ENCODE peak calls at places on chromosomes 4 and X, in five cellular contexts. One of them, this sample, is unnamed.

GRCh38 chrX:37755073-37755472 is 24.8 kb upstream of the CYBB start:
- DNase-seq in tibial artery: no peak
- DNase-seq in right lobe of liver: no peak
- DNase-seq in fibroblast of the aortic adventitia: no peak
- DNase-seq in Caco-2: no peak
- DNase-seq in this sample: peak; percentile 79

GRCh38 chrX:73841337-73841736 is 278.3 kb downstream of the CHIC1 start:
- DNase-seq in tibial artery: no peak
- DNase-seq in right lobe of liver: no peak
- DNase-seq in fibroblast of the aortic adventitia: no peak
- DNase-seq in Caco-2: no peak
- DNase-seq in this sample: no peak

GRCh38 chr4:184792334-184792733 is 33.4 kb downstream of the ACSL1 start:
- DNase-seq in tibial artery: no peak
- DNase-seq in right lobe of liver: no peak
- DNase-seq in fibroblast of the aortic adventitia: no peak
- DNase-seq in Caco-2: no peak
- DNase-seq in this sample: no peak

GRCh38 chr4:68466751-68467150 is 19.5 kb downstream of the TMPRSS11E start:
- DNase-seq in tibial artery: no peak
- DNase-seq in right lobe of liver: no peak
- DNase-seq in fibroblast of the aortic adventitia: peak; percentile 4
- DNase-seq in Caco-2: no peak
- DNase-seq in this sample: no peak

GRCh38 chr4:92304636-92305035 is 870 bp downstream of the GRID2 start:
- DNase-seq in tibial artery: no peak
- DNase-seq in right lobe of liver: no peak
- DNase-seq in fibroblast of the aortic adventitia: no peak
- DNase-seq in Caco-2: no peak
- DNase-seq in this sample: no peak

GRCh38 chr4:148021706-148022105 is 289.8 kb downstream of the ARHGAP10 start:
- DNase-seq in tibial artery: no peak
- DNase-seq in right lobe of liver: no peak
- DNase-seq in fibroblast of the aortic adventitia: peak; percentile 49
- DNase-seq in Caco-2: no peak
- DNase-seq in this sample: no peak

GRCh38 chr4:155666701-155667537 is at the start of gene GUCY1A1:
- DNase-seq in tibial artery: peak; percentile 74
- DNase-seq in right lobe of liver: peak; percentile 60
- DNase-seq in fibroblast of the aortic adventitia: peak; percentile 8
- DNase-seq in Caco-2: no peak
- DNase-seq in this sample: peak; percentile 78

GRCh38 chr4:8696369-8697127 is 104.0 kb downstream of the CPZ start:
- DNase-seq in tibial artery: peak; percentile 60
- DNase-seq in right lobe of liver: peak; percentile 8
- DNase-seq in fibroblast of the aortic adventitia: no peak
- DNase-seq in Caco-2: no peak
- DNase-seq in this sample: no peak

GRCh38 chr4:20687894-20688293 is 12.4 kb upstream of the PACRGL start:
- DNase-seq in tibial artery: no peak
- DNase-seq in right lobe of liver: no peak
- DNase-seq in fibroblast of the aortic adventitia: peak; percentile 89
- DNase-seq in Caco-2: no peak
- DNase-seq in this sample: no peak

GRCh38 chr4:142567199-142567598 is 278.9 kb downstream of the INPP4B start:
- DNase-seq in tibial artery: no peak
- DNase-seq in right lobe of liver: no peak
- DNase-seq in fibroblast of the aortic adventitia: no peak
- DNase-seq in Caco-2: peak; percentile 45
- DNase-seq in this sample: peak; percentile 26

GRCh38 chrX:22041931-22042530 is 9.9 kb downstream of the PHEX start:
- DNase-seq in tibial artery: no peak
- DNase-seq in right lobe of liver: no peak
- DNase-seq in fibroblast of the aortic adventitia: no peak
- DNase-seq in Caco-2: no peak
- DNase-seq in this sample: no peak

GRCh38 chrX:76555816-76556215 is 128.3 kb downstream of the MAGEE1 start:
- DNase-seq in tibial artery: no peak
- DNase-seq in right lobe of liver: no peak
- DNase-seq in fibroblast of the aortic adventitia: peak; percentile 63
- DNase-seq in Caco-2: peak; percentile 14
- DNase-seq in this sample: peak; percentile 58

GRCh38 chrX:31969714-31970113 is 897.9 kb upstream of the FTHL17 start:
- DNase-seq in tibial artery: no peak
- DNase-seq in right lobe of liver: no peak
- DNase-seq in fibroblast of the aortic adventitia: no peak
- DNase-seq in Caco-2: no peak
- DNase-seq in this sample: no peak

GRCh38 chrX:150902434-150903109 is 4.1 kb upstream of the CD99L2 start:
- DNase-seq in tibial artery: no peak
- DNase-seq in right lobe of liver: no peak
- DNase-seq in fibroblast of the aortic adventitia: no peak
- DNase-seq in Caco-2: no peak
- DNase-seq in this sample: no peak

GRCh38 chrX:150363561-150364346 is 637 bp downstream of the MAMLD1 start:
- DNase-seq in tibial artery: peak; percentile 72
- DNase-seq in right lobe of liver: peak; percentile 44
- DNase-seq in fibroblast of the aortic adventitia: peak; percentile 30
- DNase-seq in Caco-2: no peak
- DNase-seq in this sample: no peak

GRCh38 chrX:94493405-94493804 is 819.4 kb downstream of the FAM133A start:
- DNase-seq in tibial artery: no peak
- DNase-seq in right lobe of liver: no peak
- DNase-seq in fibroblast of the aortic adventitia: no peak
- DNase-seq in Caco-2: no peak
- DNase-seq in this sample: no peak

DNA sequence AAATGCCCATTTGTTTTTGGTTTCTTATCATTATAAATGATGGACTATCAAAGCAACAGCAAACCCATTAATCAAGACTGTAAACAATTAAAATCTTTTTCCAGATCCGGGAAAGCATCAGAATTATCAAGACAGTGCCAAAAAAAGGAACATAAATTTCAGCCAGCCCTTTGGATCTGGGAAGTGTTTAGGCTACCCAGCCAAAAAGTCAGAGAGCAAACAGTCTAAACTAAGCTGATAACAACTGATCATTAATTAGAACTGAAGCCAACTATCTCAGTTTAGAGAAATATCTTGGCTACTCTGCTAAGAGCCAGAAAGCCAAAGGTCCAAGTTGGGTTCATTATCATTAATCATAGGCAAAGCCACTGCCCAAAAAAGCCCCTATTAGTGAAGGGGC is 37.1 kb upstream of the SHISA3 start:
- DNase-seq in tibial artery: no peak
- DNase-seq in right lobe of liver: no peak
- DNase-seq in fibroblast of the aortic adventitia: peak; percentile 58
- DNase-seq in Caco-2: no peak
- DNase-seq in this sample: no peak
- H3K4me3 ChIP-seq in tibial artery: no peak overlapping the region
- H3K4me3 ChIP-seq in right lobe of liver: no peak overlapping the region
- H3K4me3 ChIP-seq in fibroblast of the aortic adventitia: no peak overlapping the region
- H3K4me3 ChIP-seq in Caco-2: no peak overlapping the region
- H3K4me3 ChIP-seq in this sample: no peak overlapping the region

GRCh38 chrX:129779747-129780146 is at the start of gene SASH3:
- DNase-seq in tibial artery: peak; percentile 66
- DNase-seq in right lobe of liver: peak; percentile 55
- DNase-seq in fibroblast of the aortic adventitia: no peak
- DNase-seq in Caco-2: no peak
- DNase-seq in this sample: peak; percentile 90
- H3K4me3 ChIP-seq in tibial artery: peak within 1 kb of the TSS; percentile 10
- H3K4me3 ChIP-seq in right lobe of liver: peak within 1 kb of the TSS; percentile 29
- H3K4me3 ChIP-seq in fibroblast of the aortic adventitia: no peak within 1 kb of the TSS
- H3K4me3 ChIP-seq in Caco-2: no peak within 1 kb of the TSS
- H3K4me3 ChIP-seq in this sample: peak within 1 kb of the TSS; percentile 92

GRCh38 chr4:141036786-141037185 is 96.5 kb downstream of the RNF150 start:
- DNase-seq in tibial artery: no peak
- DNase-seq in right lobe of liver: no peak
- DNase-seq in fibroblast of the aortic adventitia: no peak
- DNase-seq in Caco-2: no peak
- DNase-seq in this sample: no peak
- H3K4me3 ChIP-seq in tibial artery: no peak overlapping the region
- H3K4me3 ChIP-seq in right lobe of liver: no peak overlapping the region
- H3K4me3 ChIP-seq in fibroblast of the aortic adventitia: no peak overlapping the region
- H3K4me3 ChIP-seq in Caco-2: no peak overlapping the region
- H3K4me3 ChIP-seq in this sample: no peak overlapping the region

GRCh38 chr4:153206534-153206933 is 2.3 kb downstream of the TRIM2 start:
- DNase-seq in tibial artery: no peak
- DNase-seq in right lobe of liver: no peak
- DNase-seq in fibroblast of the aortic adventitia: no peak
- DNase-seq in Caco-2: no peak
- DNase-seq in this sample: no peak
- H3K4me3 ChIP-seq in tibial artery: no peak overlapping the region
- H3K4me3 ChIP-seq in right lobe of liver: no peak overlapping the region
- H3K4me3 ChIP-seq in fibroblast of the aortic adventitia: no peak overlapping the region
- H3K4me3 ChIP-seq in Caco-2: no peak overlapping the region
- H3K4me3 ChIP-seq in this sample: no peak overlapping the region

GRCh38 chr4:35982318-35982717 is 262.0 kb downstream of the ARAP2 start:
- DNase-seq in tibial artery: no peak
- DNase-seq in right lobe of liver: no peak
- DNase-seq in fibroblast of the aortic adventitia: no peak
- DNase-seq in Caco-2: no peak
- DNase-seq in this sample: no peak
- H3K4me3 ChIP-seq in tibial artery: no peak overlapping the region
- H3K4me3 ChIP-seq in right lobe of liver: no peak overlapping the region
- H3K4me3 ChIP-seq in fibroblast of the aortic adventitia: no peak overlapping the region
- H3K4me3 ChIP-seq in Caco-2: no peak overlapping the region
- H3K4me3 ChIP-seq in this sample: no peak overlapping the region

GRCh38 chrX:38806054-38806389 is 4.8 kb downstream of the MID1IP1 start:
- DNase-seq in tibial artery: no peak
- DNase-seq in right lobe of liver: peak; percentile 24
- DNase-seq in fibroblast of the aortic adventitia: no peak
- DNase-seq in Caco-2: no peak
- DNase-seq in this sample: peak; percentile 55

GRCh38 chrX:38805294-38806053 is 4.2 kb downstream of the MID1IP1 start:
- DNase-seq in tibial artery: peak; percentile 87
- DNase-seq in right lobe of liver: peak; percentile 75
- DNase-seq in fibroblast of the aortic adventitia: peak; percentile 83
- DNase-seq in Caco-2: peak; percentile 71
- DNase-seq in this sample: peak; percentile 70

GRCh38 chrX:38804481-38805293 is 3.4 kb downstream of the MID1IP1 start:
- DNase-seq in tibial artery: peak; percentile 64
- DNase-seq in right lobe of liver: peak; percentile 27
- DNase-seq in fibroblast of the aortic adventitia: peak; percentile 35
- DNase-seq in Caco-2: peak; percentile 19
- DNase-seq in this sample: peak; percentile 38

GRCh38 chrX:38806875-38807601 is 5.8 kb downstream of the MID1IP1 start:
- DNase-seq in tibial artery: no peak
- DNase-seq in right lobe of liver: no peak
- DNase-seq in fibroblast of the aortic adventitia: no peak
- DNase-seq in Caco-2: peak; percentile 17
- DNase-seq in this sample: no peak

DNA sequence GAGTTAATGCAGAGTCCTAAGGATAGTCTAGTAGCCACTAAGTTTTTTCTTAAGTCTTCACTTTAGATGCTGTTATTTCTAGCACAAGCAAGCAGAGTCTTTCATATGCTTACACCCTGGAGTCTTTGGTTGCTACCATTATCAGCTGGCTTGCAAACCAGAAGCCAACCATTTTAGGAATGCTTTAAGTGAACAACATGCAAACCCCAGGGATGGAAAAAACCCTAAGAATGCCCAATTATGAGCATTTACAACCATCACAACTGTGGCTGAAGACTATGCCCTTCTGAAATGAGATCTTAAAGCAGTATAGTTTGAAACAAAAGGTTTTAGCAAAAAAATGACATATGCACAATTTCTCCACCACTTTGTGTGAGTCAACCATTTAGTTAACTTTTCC is 6.6 kb downstream of the MID1IP1 start:
- DNase-seq in tibial artery: no peak
- DNase-seq in right lobe of liver: no peak
- DNase-seq in fibroblast of the aortic adventitia: peak; percentile 43
- DNase-seq in Caco-2: no peak
- DNase-seq in this sample: no peak
- H3K4me3 ChIP-seq in tibial artery: no peak overlapping the region
- H3K4me3 ChIP-seq in right lobe of liver: no peak overlapping the region
- H3K4me3 ChIP-seq in fibroblast of the aortic adventitia: no peak overlapping the region
- H3K4me3 ChIP-seq in Caco-2: no peak overlapping the region
- H3K4me3 ChIP-seq in this sample: no peak overlapping the region

GRCh38 chrX:19774905-19775304 is 112.5 kb downstream of the SH3KBP1 start:
- DNase-seq in tibial artery: no peak
- DNase-seq in right lobe of liver: no peak
- DNase-seq in fibroblast of the aortic adventitia: no peak
- DNase-seq in Caco-2: no peak
- DNase-seq in this sample: peak; percentile 53

GRCh38 chrX:19769467-19769866 is 117.9 kb downstream of the SH3KBP1 start:
- DNase-seq in tibial artery: no peak
- DNase-seq in right lobe of liver: no peak
- DNase-seq in fibroblast of the aortic adventitia: no peak
- DNase-seq in Caco-2: no peak
- DNase-seq in this sample: no peak

GRCh38 chrX:19775830-19776498 is 111.4 kb downstream of the SH3KBP1 start:
- DNase-seq in tibial artery: no peak
- DNase-seq in right lobe of liver: no peak
- DNase-seq in fibroblast of the aortic adventitia: no peak
- DNase-seq in Caco-2: no peak
- DNase-seq in this sample: no peak

GRCh38 chrX:19772759-19773623 is 114.4 kb downstream of the SH3KBP1 start:
- DNase-seq in tibial artery: no peak
- DNase-seq in right lobe of liver: no peak
- DNase-seq in fibroblast of the aortic adventitia: no peak
- DNase-seq in Caco-2: no peak
- DNase-seq in this sample: peak; percentile 76

DNA sequence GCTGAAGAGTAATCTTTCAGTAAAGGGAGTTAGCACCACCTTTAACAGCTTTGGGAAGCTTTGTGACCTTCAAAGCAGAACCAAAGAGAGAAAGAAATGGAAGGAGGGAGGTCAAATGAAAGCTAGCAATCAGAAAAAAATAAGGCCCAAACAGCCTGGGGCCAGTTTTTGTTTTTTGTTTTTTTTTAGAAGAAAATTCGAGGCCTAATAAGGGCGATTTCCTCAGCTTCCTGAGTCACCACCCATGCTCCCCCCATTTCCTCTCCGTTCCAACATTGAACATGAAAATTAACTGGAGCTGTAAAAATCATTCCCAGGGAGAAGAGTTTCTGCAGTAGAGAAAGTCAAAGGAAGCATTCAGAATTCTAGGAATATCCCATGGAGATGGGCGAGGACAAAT is 115.1 kb downstream of the SH3KBP1 start:
- DNase-seq in tibial artery: no peak
- DNase-seq in right lobe of liver: no peak
- DNase-seq in fibroblast of the aortic adventitia: peak; percentile 50
- DNase-seq in Caco-2: no peak
- DNase-seq in this sample: no peak
- H3K4me3 ChIP-seq in tibial artery: no peak overlapping the region
- H3K4me3 ChIP-seq in right lobe of liver: no peak overlapping the region
- H3K4me3 ChIP-seq in fibroblast of the aortic adventitia: no peak overlapping the region
- H3K4me3 ChIP-seq in Caco-2: no peak overlapping the region
- H3K4me3 ChIP-seq in this sample: peak overlapping the region; percentile 33

This sample was measured in GM12865.